ENCODE peak calls at places on chromosomes 7 and 10, in six cellular contexts. K, J, G, I, O and Q are unnamed samples.

GRCh38 chr10:131885391-131886165 is 15.2 kb upstream of the PPP2R2D start:
- DNase-seq in K (peak; percentile 79), J (peak; percentile 68), G (peak; percentile 53), I (peak; percentile 20), O (peak; percentile 84), Q (no peak)

GRCh38 chr7:157113607-157114006 is 25.1 kb upstream of the UBE3C start:
- DNase-seq in K (peak; percentile 25), J (peak; percentile 9), G (no peak), I (no peak), O (no peak), Q (no peak)

GRCh38 chr10:59754951-59755350 is 1.7 kb upstream of the MRLN start:
- DNase-seq in K (no peak), J (no peak), G (no peak), I (peak; percentile 82), O (no peak), Q (no peak)

GRCh38 chr10:15719062-15719898 is 442 bp downstream of the ITGA8 start:
- DNase-seq in K (no peak), J (peak; percentile 9), G (no peak), I (no peak), O (peak; percentile 54), Q (no peak)

GRCh38 chr7:163971-164881 is 28.1 kb upstream of the FAM20C start:
- DNase-seq in K (no peak), J (no peak), G (no peak), I (no peak), O (no peak), Q (no peak)

GRCh38 chr10:77554996-77555397 is 82.6 kb downstream of the KCNMA1 start:
- DNase-seq in K (peak; percentile 85), J (no peak), G (no peak), I (no peak), O (no peak), Q (no peak)

GRCh38 chr7:35755711-35756110 is 45.1 kb upstream of the SEPTIN7 start:
- DNase-seq in K (no peak), J (peak; percentile 53), G (no peak), I (no peak), O (no peak), Q (no peak)

GRCh38 chr10:129870926-129871660 is 93.0 kb downstream of the EBF3 start:
- DNase-seq in K (no peak), J (no peak), G (no peak), I (no peak), O (no peak), Q (no peak)

GRCh38 chr10:110215286-110215685 is 7.9 kb downstream of the MXI1 start:
- DNase-seq in K (no peak), J (no peak), G (no peak), I (no peak), O (no peak), Q (no peak)

GRCh38 chr7:95723583-95724180 is 48.7 kb upstream of the DYNC1I1 start:
- DNase-seq in K (no peak), J (peak; percentile 72), G (no peak), I (peak; percentile 36), O (peak; percentile 74), Q (peak; percentile 13)

GRCh38 chr10:46270086-46270811 is 16.5 kb upstream of the ANTXRL start:
- DNase-seq in K (peak; percentile 21), J (no peak), G (peak; percentile 43), I (no peak), O (no peak), Q (no peak)

GRCh38 chr10:6689036-6689435 is 109.0 kb upstream of the PRKCQ start:
- DNase-seq in K (no peak), J (no peak), G (no peak), I (peak; percentile 45), O (no peak), Q (no peak)

GRCh38 chr7:85595639-85596268 is 408.9 kb upstream of the SEMA3D start:
- DNase-seq in K (no peak), J (peak; percentile 34), G (no peak), I (peak; percentile 49), O (peak; percentile 11), Q (peak; percentile 3)

GRCh38 chr7:29146888-29147609 is 712 bp upstream of the CPVL start:
- DNase-seq in K (no peak), J (no peak), G (no peak), I (peak; percentile 8), O (peak; percentile 49), Q (peak; percentile 28)

GRCh38 chr7:36549003-36549402 is 159.3 kb downstream of the ANLN start:
- DNase-seq in K (no peak), J (no peak), G (no peak), I (peak; percentile 25), O (no peak), Q (no peak)

GRCh38 chr7:42886129-42886528 is 25.7 kb downstream of the C7orf25 start:
- DNase-seq in K (no peak), J (peak; percentile 36), G (no peak), I (peak; percentile 6), O (no peak), Q (no peak)

GRCh38 chr10:119149723-119150122 is 15.8 kb downstream of the SFXN4 start:
- DNase-seq in K (peak; percentile 37), J (no peak), G (no peak), I (no peak), O (no peak), Q (no peak)

GRCh38 chr7:43294080-43294630 is 181.7 kb downstream of the HECW1 start:
- DNase-seq in K (no peak), J (peak; percentile 76), G (no peak), I (peak; percentile 87), O (no peak), Q (peak; percentile 14)

GRCh38 chr10:122044713-122045112 is 55.8 kb downstream of the TACC2 start:
- DNase-seq in K (peak; percentile 73), J (peak; percentile 20), G (no peak), I (peak; percentile 17), O (peak; percentile 20), Q (no peak)

GRCh38 chr10:30747633-30748032 is 118.1 kb upstream of the LYZL2 start:
- DNase-seq in K (no peak), J (peak; percentile 53), G (no peak), I (peak; percentile 79), O (no peak), Q (no peak)

GRCh38 chr10:54905793-54906192 is 104.8 kb upstream of the PCDH15 start:
- DNase-seq in K (no peak), J (no peak), G (no peak), I (no peak), O (no peak), Q (no peak)

GRCh38 chr10:111131168-111131799 is 54.5 kb downstream of the ADRA2A start:
- DNase-seq in K (no peak), J (no peak), G (no peak), I (no peak), O (no peak), Q (no peak)

GRCh38 chr7:373818-374705 is 84.1 kb downstream of the FOXL3 start:
- DNase-seq in K (peak; percentile 41), J (no peak), G (no peak), I (no peak), O (no peak), Q (no peak)

GRCh38 chr7:97118306-97118917 is 914 bp downstream of the SDHAF3 start:
- DNase-seq in K (no peak), J (peak; percentile 31), G (no peak), I (no peak), O (no peak), Q (no peak)

GRCh38 chr7:37201003-37201875 is 247.4 kb downstream of the ELMO1 start:
- DNase-seq in K (peak; percentile 90), J (peak; percentile 87), G (peak; percentile 64), I (peak; percentile 60), O (peak; percentile 91), Q (peak; percentile 31)

GRCh38 chr7:22858274-22858639 is 35.6 kb upstream of the TOMM7 start:
- DNase-seq in K (no peak), J (no peak), G (no peak), I (no peak), O (no peak), Q (no peak)

DNA sequence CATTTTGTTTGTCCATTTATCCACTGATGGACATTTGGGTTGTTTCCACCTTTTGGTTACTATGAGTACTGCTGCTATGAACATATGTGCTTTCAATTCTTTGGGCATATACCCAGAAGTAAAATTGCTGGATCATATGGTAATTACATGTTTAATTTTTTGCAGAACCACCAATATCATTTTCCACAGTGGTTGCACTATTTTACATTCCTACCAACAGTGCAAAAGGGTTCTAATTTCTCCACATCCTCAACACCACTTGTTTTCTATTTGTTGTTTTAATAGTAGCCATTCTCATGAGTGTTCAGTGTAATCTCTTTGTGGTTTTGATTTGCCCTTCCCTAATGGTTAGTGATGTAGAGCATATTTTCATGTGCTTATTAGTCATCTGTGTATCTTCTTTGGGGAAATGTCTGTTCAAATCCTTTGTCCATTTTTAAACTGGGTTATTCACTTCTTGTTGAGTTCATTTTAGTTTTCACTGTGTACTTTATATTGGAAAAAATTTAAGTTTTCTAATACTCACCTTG is 101.9 kb downstream of the HIBADH start:
- DNase-seq in K (no peak), J (peak; percentile 84), G (no peak), I (peak; percentile 89), O (no peak), Q (peak; percentile 67)
- TF ChIP-seq CTCF in K (no peak), J (peak; percentile 25), G (no peak), I (peak; percentile 14), O (peak; percentile 17), Q (peak; percentile 18)

GRCh38 chr7:130144632-130145171 is 60.5 kb downstream of the TMEM209 start:
- DNase-seq in K (no peak), J (peak; percentile 86), G (no peak), I (peak; percentile 95), O (peak; percentile 23), Q (peak; percentile 29)
- H3K4me3 ChIP-seq in K (no peak overlapping the region), J (no peak overlapping the region), G (no peak overlapping the region), I (no peak overlapping the region), O (no peak overlapping the region), Q (no peak overlapping the region)

DNA sequence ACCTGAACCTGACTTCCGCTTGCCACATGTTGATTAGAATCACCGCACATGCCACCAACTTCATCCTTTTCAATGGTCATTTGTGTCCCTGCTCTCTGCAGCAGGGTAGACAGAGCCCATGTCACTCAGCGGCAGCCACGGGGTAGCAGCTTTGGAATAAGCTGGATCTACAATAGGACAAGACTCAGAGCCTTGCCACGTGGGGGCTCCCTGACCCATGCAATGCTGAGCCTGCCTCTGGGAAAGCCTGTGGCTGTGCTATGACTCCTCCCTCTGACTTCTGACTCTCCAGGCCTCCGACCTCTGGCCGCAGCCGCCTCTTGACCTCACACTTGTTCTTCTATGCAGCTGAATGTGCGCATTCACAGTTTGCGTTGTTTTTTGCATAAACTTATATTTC is 197.8 kb upstream of the MKI67 start:
- DNase-seq in K (no peak), J (no peak), G (no peak), I (no peak), O (peak; percentile 64), Q (no peak)
- TF ChIP-seq CTCF in K (peak; percentile 21), J (no peak), G (no peak), I (no peak), O (no peak), Q (no peak)

GRCh38 chr7:66904063-66904593 is 16.9 kb upstream of the TMEM248 start:
- DNase-seq in K (no peak), J (no peak), G (no peak), I (no peak), O (no peak), Q (no peak)

GRCh38 chr7:66902844-66903180 is 18.2 kb upstream of the TMEM248 start:
- DNase-seq in K (no peak), J (no peak), G (no peak), I (no peak), O (no peak), Q (no peak)

GRCh38 chr7:66899552-66900280 is 21.3 kb upstream of the TMEM248 start:
- DNase-seq in K (no peak), J (no peak), G (no peak), I (no peak), O (no peak), Q (no peak)

GRCh38 chr7:66903360-66904062 is 17.5 kb upstream of the TMEM248 start:
- DNase-seq in K (no peak), J (no peak), G (no peak), I (no peak), O (no peak), Q (no peak)

GRCh38 chr7:66901941-66902843 is 18.8 kb upstream of the TMEM248 start:
- DNase-seq in K (no peak), J (no peak), G (no peak), I (no peak), O (no peak), Q (no peak)
- H3K4me3 ChIP-seq in K (no peak overlapping the region), J (no peak overlapping the region), G (no peak overlapping the region), I (no peak overlapping the region), O (no peak overlapping the region), Q (no peak overlapping the region)